ENCODE peak calls at places on chromosomes 7 and 10, in nine cellular contexts. One of them, this sample, is unnamed.

GRCh38 chr7:54394877-54395276 is 147.3 kb upstream of the VSTM2A start:
- DNase-seq in mammary epithelial cell: peak
- DNase-seq in heart left ventricle: no peak
- DNase-seq in choroid plexus epithelial cell: no peak
- DNase-seq in IMR-90: no peak
- DNase-seq in cardiac fibroblast: no peak
- DNase-seq in CD8-positive, alpha-beta T cell: no peak
- DNase-seq in HL-60: no peak
- DNase-seq in cardiac muscle cell: no peak
- DNase-seq in this sample: no peak

GRCh38 chr7:8379264-8379663 is 54.1 kb upstream of the NXPH1 start:
- DNase-seq in mammary epithelial cell: no peak
- DNase-seq in heart left ventricle: no peak
- DNase-seq in choroid plexus epithelial cell: no peak
- DNase-seq in IMR-90: no peak
- DNase-seq in cardiac fibroblast: no peak
- DNase-seq in CD8-positive, alpha-beta T cell: no peak
- DNase-seq in HL-60: no peak
- DNase-seq in cardiac muscle cell: no peak
- DNase-seq in this sample: no peak

GRCh38 chr7:155203059-155203881 is 94.4 kb upstream of the INSIG1 start:
- DNase-seq in mammary epithelial cell: no peak
- DNase-seq in heart left ventricle: no peak
- DNase-seq in choroid plexus epithelial cell: no peak
- DNase-seq in IMR-90: no peak
- DNase-seq in cardiac fibroblast: no peak
- DNase-seq in CD8-positive, alpha-beta T cell: no peak
- DNase-seq in HL-60: no peak
- DNase-seq in cardiac muscle cell: no peak
- DNase-seq in this sample: no peak

GRCh38 chr10:102596506-102596971 is 47.7 kb upstream of the TRIM8 start:
- DNase-seq in mammary epithelial cell: peak
- DNase-seq in heart left ventricle: peak
- DNase-seq in choroid plexus epithelial cell: peak
- DNase-seq in IMR-90: peak
- DNase-seq in cardiac fibroblast: peak
- DNase-seq in CD8-positive, alpha-beta T cell: peak
- DNase-seq in HL-60: peak
- DNase-seq in cardiac muscle cell: peak
- DNase-seq in this sample: peak

GRCh38 chr10:48568131-48568530 is 36.7 kb downstream of the ARHGAP22 start:
- DNase-seq in mammary epithelial cell: no peak
- DNase-seq in heart left ventricle: no peak
- DNase-seq in choroid plexus epithelial cell: no peak
- DNase-seq in IMR-90: no peak
- DNase-seq in cardiac fibroblast: no peak
- DNase-seq in CD8-positive, alpha-beta T cell: no peak
- DNase-seq in HL-60: no peak
- DNase-seq in cardiac muscle cell: no peak
- DNase-seq in this sample: no peak

GRCh38 chr7:157409753-157410727 is 73.2 kb downstream of the DNAJB6 start:
- DNase-seq in mammary epithelial cell: no peak
- DNase-seq in heart left ventricle: no peak
- DNase-seq in choroid plexus epithelial cell: no peak
- DNase-seq in IMR-90: no peak
- DNase-seq in cardiac fibroblast: no peak
- DNase-seq in CD8-positive, alpha-beta T cell: no peak
- DNase-seq in HL-60: no peak
- DNase-seq in cardiac muscle cell: no peak
- DNase-seq in this sample: no peak

GRCh38 chr7:136971776-136972175 is 103.3 kb downstream of the CHRM2 start:
- DNase-seq in mammary epithelial cell: no peak
- DNase-seq in heart left ventricle: no peak
- DNase-seq in choroid plexus epithelial cell: no peak
- DNase-seq in IMR-90: no peak
- DNase-seq in cardiac fibroblast: no peak
- DNase-seq in CD8-positive, alpha-beta T cell: no peak
- DNase-seq in HL-60: no peak
- DNase-seq in cardiac muscle cell: no peak
- DNase-seq in this sample: no peak

GRCh38 chr10:33749042-33749441 is 414.6 kb upstream of the NRP1 start:
- DNase-seq in mammary epithelial cell: no peak
- DNase-seq in heart left ventricle: no peak
- DNase-seq in choroid plexus epithelial cell: no peak
- DNase-seq in IMR-90: no peak
- DNase-seq in cardiac fibroblast: peak
- DNase-seq in CD8-positive, alpha-beta T cell: no peak
- DNase-seq in HL-60: no peak
- DNase-seq in cardiac muscle cell: peak
- DNase-seq in this sample: no peak

GRCh38 chr10:84360634-84361365 is 32.4 kb downstream of the CCSER2 start:
- DNase-seq in mammary epithelial cell: peak
- DNase-seq in heart left ventricle: no peak
- DNase-seq in choroid plexus epithelial cell: peak
- DNase-seq in IMR-90: peak
- DNase-seq in cardiac fibroblast: peak
- DNase-seq in CD8-positive, alpha-beta T cell: no peak
- DNase-seq in HL-60: no peak
- DNase-seq in cardiac muscle cell: peak
- DNase-seq in this sample: peak

GRCh38 chr10:68957654-68958053 is 1.7 kb downstream of the DDX21 start:
- DNase-seq in mammary epithelial cell: no peak
- DNase-seq in heart left ventricle: no peak
- DNase-seq in choroid plexus epithelial cell: peak
- DNase-seq in IMR-90: no peak
- DNase-seq in cardiac fibroblast: peak
- DNase-seq in CD8-positive, alpha-beta T cell: no peak
- DNase-seq in HL-60: no peak
- DNase-seq in cardiac muscle cell: peak
- DNase-seq in this sample: peak

GRCh38 chr10:68957284-68957615 is 1.3 kb downstream of the DDX21 start:
- DNase-seq in mammary epithelial cell: no peak
- DNase-seq in heart left ventricle: no peak
- DNase-seq in choroid plexus epithelial cell: no peak
- DNase-seq in IMR-90: no peak
- DNase-seq in cardiac fibroblast: no peak
- DNase-seq in CD8-positive, alpha-beta T cell: no peak
- DNase-seq in HL-60: no peak
- DNase-seq in cardiac muscle cell: no peak
- DNase-seq in this sample: no peak

GRCh38 chr10:68955414-68955785 is 570 bp upstream of the DDX21 start:
- DNase-seq in mammary epithelial cell: no peak
- DNase-seq in heart left ventricle: no peak
- DNase-seq in choroid plexus epithelial cell: no peak
- DNase-seq in IMR-90: no peak
- DNase-seq in cardiac fibroblast: no peak
- DNase-seq in CD8-positive, alpha-beta T cell: no peak
- DNase-seq in HL-60: peak
- DNase-seq in cardiac muscle cell: no peak
- DNase-seq in this sample: peak

GRCh38 chr10:68955786-68956532 is at the start of gene DDX21:
- DNase-seq in mammary epithelial cell: peak
- DNase-seq in heart left ventricle: peak
- DNase-seq in choroid plexus epithelial cell: peak
- DNase-seq in IMR-90: peak
- DNase-seq in cardiac fibroblast: peak
- DNase-seq in CD8-positive, alpha-beta T cell: peak
- DNase-seq in HL-60: peak
- DNase-seq in cardiac muscle cell: peak
- DNase-seq in this sample: peak

DNA sequence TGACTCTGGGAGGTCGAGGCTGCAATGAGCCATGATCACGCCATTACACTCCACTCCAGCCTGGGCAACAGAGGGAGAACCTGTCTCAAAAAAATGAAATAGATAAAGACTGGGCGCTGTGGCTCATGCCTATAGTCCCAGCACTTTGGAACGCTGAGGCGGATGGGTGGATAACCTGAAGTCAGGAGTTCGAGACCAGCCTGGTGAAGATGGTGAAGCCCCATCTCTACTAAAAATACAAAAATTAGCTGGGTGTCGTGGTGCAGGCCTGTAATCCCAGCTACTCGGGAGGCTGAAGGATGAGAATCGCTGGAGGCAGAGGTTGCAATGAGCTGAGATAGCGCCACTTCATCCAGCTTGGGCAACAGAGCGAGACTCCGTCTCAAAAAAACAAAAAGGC is 1.1 kb upstream of the DDX21 start:
- DNase-seq in mammary epithelial cell: no peak
- DNase-seq in heart left ventricle: no peak
- DNase-seq in choroid plexus epithelial cell: no peak
- DNase-seq in IMR-90: no peak
- DNase-seq in cardiac fibroblast: no peak
- DNase-seq in CD8-positive, alpha-beta T cell: no peak
- DNase-seq in HL-60: no peak
- DNase-seq in cardiac muscle cell: no peak
- DNase-seq in this sample: no peak
- H3K4me3 ChIP-seq in mammary epithelial cell: no peak
- H3K4me3 ChIP-seq in heart left ventricle: no peak
- H3K4me3 ChIP-seq in choroid plexus epithelial cell: no peak
- H3K4me3 ChIP-seq in IMR-90: no peak
- H3K4me3 ChIP-seq in cardiac fibroblast: peak
- H3K4me3 ChIP-seq in CD8-positive, alpha-beta T cell: no peak
- H3K4me3 ChIP-seq in HL-60: peak
- H3K4me3 ChIP-seq in cardiac muscle cell: peak
- H3K4me3 ChIP-seq in this sample: no peak

GRCh38 chr7:18873674-18874341 is 243.6 kb downstream of the TWIST1 start:
- DNase-seq in mammary epithelial cell: no peak
- DNase-seq in heart left ventricle: no peak
- DNase-seq in choroid plexus epithelial cell: peak
- DNase-seq in IMR-90: peak
- DNase-seq in cardiac fibroblast: peak
- DNase-seq in CD8-positive, alpha-beta T cell: no peak
- DNase-seq in HL-60: no peak
- DNase-seq in cardiac muscle cell: peak
- DNase-seq in this sample: peak
- TF ChIP-seq CTCF in mammary epithelial cell: peak
- TF ChIP-seq CTCF in heart left ventricle: no peak
- TF ChIP-seq CTCF in choroid plexus epithelial cell: peak
- TF ChIP-seq CTCF in IMR-90: peak
- TF ChIP-seq CTCF in cardiac fibroblast: peak
- TF ChIP-seq CTCF in CD8-positive, alpha-beta T cell: no peak
- TF ChIP-seq CTCF in HL-60: no peak
- TF ChIP-seq CTCF in cardiac muscle cell: peak
- TF ChIP-seq CTCF in this sample: peak

DNA sequence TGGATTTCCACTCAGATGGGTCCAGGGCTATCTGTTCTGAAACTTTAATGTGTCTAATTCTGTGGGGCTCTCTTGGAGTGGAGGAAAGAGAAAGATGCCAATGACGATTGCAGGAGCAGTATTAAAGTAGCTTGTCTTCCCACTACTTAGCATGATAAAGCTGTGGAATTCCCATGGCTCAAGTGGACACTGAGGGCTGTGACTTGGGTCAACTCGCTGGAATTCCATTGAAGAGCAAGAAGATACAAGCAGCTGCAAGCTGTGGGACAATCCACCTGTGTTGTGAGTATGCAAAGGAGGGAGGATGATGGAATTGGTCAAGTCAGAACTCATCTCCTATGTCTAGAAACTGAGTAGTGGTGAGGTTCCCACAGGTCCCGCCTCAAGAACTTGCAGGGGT is 154.2 kb upstream of the MINDY3 start:
- DNase-seq in mammary epithelial cell: no peak
- DNase-seq in heart left ventricle: no peak
- DNase-seq in choroid plexus epithelial cell: no peak
- DNase-seq in IMR-90: no peak
- DNase-seq in cardiac fibroblast: no peak
- DNase-seq in CD8-positive, alpha-beta T cell: no peak
- DNase-seq in HL-60: no peak
- DNase-seq in cardiac muscle cell: no peak
- DNase-seq in this sample: no peak
- H3K4me3 ChIP-seq in mammary epithelial cell: no peak
- H3K4me3 ChIP-seq in heart left ventricle: no peak
- H3K4me3 ChIP-seq in choroid plexus epithelial cell: no peak
- H3K4me3 ChIP-seq in IMR-90: no peak
- H3K4me3 ChIP-seq in cardiac fibroblast: no peak
- H3K4me3 ChIP-seq in CD8-positive, alpha-beta T cell: no peak
- H3K4me3 ChIP-seq in HL-60: no peak
- H3K4me3 ChIP-seq in cardiac muscle cell: no peak
- H3K4me3 ChIP-seq in this sample: no peak

GRCh38 chr10:70399177-70399576 is 4.8 kb upstream of the EIF4EBP2 start:
- DNase-seq in mammary epithelial cell: no peak
- DNase-seq in heart left ventricle: no peak
- DNase-seq in choroid plexus epithelial cell: no peak
- DNase-seq in IMR-90: no peak
- DNase-seq in cardiac fibroblast: no peak
- DNase-seq in CD8-positive, alpha-beta T cell: no peak
- DNase-seq in HL-60: no peak
- DNase-seq in cardiac muscle cell: no peak
- DNase-seq in this sample: no peak

GRCh38 chr10:70404906-70405824 is 1.2 kb downstream of the EIF4EBP2 start:
- DNase-seq in mammary epithelial cell: peak
- DNase-seq in heart left ventricle: peak
- DNase-seq in choroid plexus epithelial cell: peak
- DNase-seq in IMR-90: peak
- DNase-seq in cardiac fibroblast: peak
- DNase-seq in CD8-positive, alpha-beta T cell: peak
- DNase-seq in HL-60: peak
- DNase-seq in cardiac muscle cell: peak
- DNase-seq in this sample: peak

GRCh38 chr10:70409772-70410171 is 5.8 kb downstream of the EIF4EBP2 start:
- DNase-seq in mammary epithelial cell: no peak
- DNase-seq in heart left ventricle: no peak
- DNase-seq in choroid plexus epithelial cell: no peak
- DNase-seq in IMR-90: no peak
- DNase-seq in cardiac fibroblast: no peak
- DNase-seq in CD8-positive, alpha-beta T cell: no peak
- DNase-seq in HL-60: no peak
- DNase-seq in cardiac muscle cell: no peak
- DNase-seq in this sample: no peak

GRCh38 chr10:70403483-70404035 is 386 bp upstream of the EIF4EBP2 start:
- DNase-seq in mammary epithelial cell: no peak
- DNase-seq in heart left ventricle: no peak
- DNase-seq in choroid plexus epithelial cell: no peak
- DNase-seq in IMR-90: no peak
- DNase-seq in cardiac fibroblast: no peak
- DNase-seq in CD8-positive, alpha-beta T cell: no peak
- DNase-seq in HL-60: no peak
- DNase-seq in cardiac muscle cell: no peak
- DNase-seq in this sample: no peak

DNA sequence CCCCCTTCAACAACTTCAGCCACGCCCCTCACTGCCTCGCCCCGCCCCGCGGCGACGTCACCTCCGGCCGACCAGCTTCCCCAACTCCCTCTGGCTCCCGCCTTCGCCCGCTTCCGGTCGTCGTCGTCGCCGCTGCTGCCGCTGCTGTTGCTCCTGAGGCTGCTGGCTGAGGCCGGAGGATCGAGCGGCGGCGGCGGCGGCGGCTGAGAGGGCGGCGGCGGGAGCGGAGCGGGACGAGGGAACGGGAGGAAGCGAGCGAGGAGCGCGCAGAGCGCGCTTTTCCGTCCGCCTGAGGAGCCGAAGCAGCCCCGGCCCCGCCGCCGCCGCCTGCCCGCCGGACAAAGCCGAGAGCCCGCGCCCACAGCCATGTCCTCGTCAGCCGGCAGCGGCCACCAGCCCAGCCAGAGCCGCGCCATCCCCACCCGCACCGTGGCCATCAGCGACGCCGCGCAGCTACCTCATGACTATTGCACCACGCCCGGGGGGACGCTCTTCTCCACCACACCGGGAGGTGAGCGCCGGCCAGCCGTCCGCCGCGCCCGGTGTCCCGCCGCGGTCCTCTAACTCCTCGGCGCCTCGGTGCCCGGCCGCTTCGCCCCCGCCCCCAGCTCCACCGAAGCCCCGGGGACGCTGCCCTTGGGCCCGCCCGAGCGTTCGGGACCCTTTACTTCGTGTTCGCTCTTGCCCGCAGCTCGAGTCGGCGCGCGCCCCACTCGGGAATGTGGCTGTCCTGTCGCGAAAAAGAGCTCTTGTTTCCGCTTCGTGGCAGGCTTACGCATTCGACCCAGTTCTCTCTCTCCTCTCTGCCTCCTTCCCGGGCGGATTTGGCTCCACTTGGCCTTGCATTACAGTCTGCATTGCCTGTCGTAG is at the start of gene EIF4EBP2:
- DNase-seq in mammary epithelial cell: peak
- DNase-seq in heart left ventricle: peak
- DNase-seq in choroid plexus epithelial cell: peak
- DNase-seq in IMR-90: peak
- DNase-seq in cardiac fibroblast: peak
- DNase-seq in CD8-positive, alpha-beta T cell: peak
- DNase-seq in HL-60: peak
- DNase-seq in cardiac muscle cell: peak
- DNase-seq in this sample: peak
- TF ChIP-seq CTCF in mammary epithelial cell: no peak
- TF ChIP-seq CTCF in heart left ventricle: no peak
- TF ChIP-seq CTCF in choroid plexus epithelial cell: no peak
- TF ChIP-seq CTCF in IMR-90: no peak
- TF ChIP-seq CTCF in cardiac fibroblast: no peak
- TF ChIP-seq CTCF in CD8-positive, alpha-beta T cell: no peak
- TF ChIP-seq CTCF in HL-60: no peak
- TF ChIP-seq CTCF in cardiac muscle cell: no peak
- TF ChIP-seq CTCF in this sample: no peak